ENCODE peak calls at places on chromosomes 4 and X, in nine cellular contexts. I, V, R, Q, M, T, B, F and S are unnamed samples.

GRCh38 chr4:186780291-186781031 is 56.8 kb upstream of the FAT1 start:
- DNase-seq in B (no peak), V (no peak), F (no peak), Q (no peak), R (no peak), T (no peak), M (no peak), I (no peak), S (peak)

GRCh38 chr4:184028571-184028996 is 123.5 kb downstream of the STOX2 start:
- DNase-seq in B (no peak), M (no peak), V (no peak), I (no peak), Q (peak), T (no peak), R (peak), F (no peak), S (no peak)

GRCh38 chr4:185020863-185021761 is 2.8 kb downstream of the HELT start:
- DNase-seq in Q (no peak), M (peak), B (no peak), V (peak), F (no peak), T (no peak), R (no peak), I (no peak), S (no peak)

GRCh38 chr4:173526724-173527102 is 3.3 kb downstream of the HAND2 start:
- DNase-seq in M (peak), R (no peak), V (no peak), I (no peak), Q (no peak), B (no peak), T (no peak), F (peak), S (no peak)

GRCh38 chr4:140186651-140187315 is 32.8 kb upstream of the MAML3 start:
- DNase-seq in V (no peak), B (peak), F (no peak), R (no peak), Q (no peak), I (peak), M (no peak), T (peak), S (peak)

GRCh38 chr4:139208404-139208945 is 31.5 kb upstream of the ELF2 start:
- DNase-seq in B (no peak), F (no peak), I (peak), Q (peak), R (peak), T (no peak), M (no peak), V (no peak), S (no peak)

GRCh38 chr4:101441446-101441845 is 94.1 kb upstream of the PPP3CA start:
- DNase-seq in I (no peak), M (no peak), V (no peak), T (no peak), Q (no peak), B (no peak), R (no peak), F (no peak), S (no peak)

GRCh38 chr4:98670186-98670585 is 11.8 kb upstream of the TSPAN5 start:
- DNase-seq in F (no peak), V (no peak), B (no peak), R (no peak), Q (no peak), I (no peak), M (no peak), T (no peak), S (no peak)

GRCh38 chr4:55397521-55398321 is 2.0 kb downstream of the TMEM165 start:
- DNase-seq in R (peak), Q (peak), M (no peak), F (no peak), I (peak), V (peak), T (peak), B (no peak), S (peak)

GRCh38 chr4:138891610-138892009 is 124.0 kb upstream of the NOCT start:
- DNase-seq in R (no peak), V (no peak), T (no peak), F (peak), I (peak), B (no peak), Q (no peak), M (no peak), S (no peak)

GRCh38 chr4:82462415-82462831 is 32.0 kb downstream of the ENOPH1 start:
- DNase-seq in B (peak), M (peak), R (peak), T (peak), Q (peak), V (peak), F (peak), I (peak), S (peak)

GRCh38 chr4:62644372-62644771 is 1444.2 kb downstream of the ADGRL3 start:
- DNase-seq in M (peak), T (peak), R (peak), Q (peak), F (no peak), B (no peak), I (no peak), V (peak), S (peak)

GRCh38 chr4:176156656-176157055 is 38.7 kb downstream of the SPATA4 start:
- DNase-seq in F (no peak), V (no peak), Q (no peak), B (no peak), I (peak), T (no peak), M (no peak), R (no peak), S (peak)

GRCh38 chr4:110620352-110621327 is 2.2 kb downstream of the PITX2 start:
- DNase-seq in V (peak), F (peak), T (peak), R (peak), I (no peak), B (no peak), M (peak), Q (no peak), S (peak)

GRCh38 chr4:46277165-46277951 is 112.6 kb downstream of the GABRA2 start:
- DNase-seq in F (no peak), R (no peak), B (no peak), Q (no peak), T (no peak), V (no peak), M (no peak), I (no peak), S (no peak)

GRCh38 chr4:168177546-168178149 is 85.3 kb downstream of the ANXA10 start:
- DNase-seq in T (peak), F (no peak), Q (no peak), R (no peak), M (no peak), V (no peak), I (no peak), B (no peak), S (no peak)

GRCh38 chr4:14787894-14788293 is 214.4 kb upstream of the CPEB2 start:
- DNase-seq in M (peak), B (no peak), V (no peak), I (peak), F (no peak), T (peak), R (peak), Q (peak), S (peak)

GRCh38 chrX:114964374-114964773 is 53.0 kb downstream of the IL13RA2 start:
- DNase-seq in B (no peak), V (no peak), Q (no peak), M (no peak), F (no peak), T (no peak), I (no peak), R (no peak), S (no peak)

GRCh38 chrX:18702362-18703195 is 4.9 kb upstream of the PPEF1 start:
- DNase-seq in Q (no peak), M (no peak), B (no peak), R (no peak), F (no peak), V (no peak), I (peak), T (peak), S (peak)

GRCh38 chr4:87961993-87962791 is 13.3 kb upstream of the SPP1 start:
- DNase-seq in F (no peak), V (no peak), T (peak), I (peak), B (no peak), Q (no peak), M (no peak), R (no peak), S (peak)

GRCh38 chrX:84044051-84044450 is 143.9 kb downstream of the RPS6KA6 start:
- DNase-seq in I (no peak), T (no peak), B (no peak), M (no peak), R (no peak), F (no peak), V (no peak), Q (no peak), S (peak)

GRCh38 chrX:42976729-42977366 is 198.9 kb upstream of the PPP1R2C start:
- DNase-seq in T (peak), Q (no peak), M (peak), V (no peak), I (no peak), B (no peak), R (peak), F (no peak), S (no peak)

GRCh38 chr4:152778656-152779512 is 646 bp downstream of the TIGD4 start:
- DNase-seq in V (peak), Q (peak), I (peak), M (peak), T (peak), B (no peak), R (peak), F (peak), S (peak)

GRCh38 chrX:82208976-82209375 is 1007.1 kb downstream of the SH3BGRL start:
- DNase-seq in M (no peak), V (no peak), I (no peak), R (no peak), F (no peak), Q (no peak), B (no peak), T (no peak), S (no peak)

GRCh38 chrX:50638123-50638522 is 167.5 kb upstream of the DGKK start:
- DNase-seq in I (no peak), B (no peak), F (no peak), R (no peak), V (no peak), Q (no peak), M (no peak), T (no peak), S (no peak)

GRCh38 chr4:112908511-112908910 is 140.9 kb upstream of the ANK2 start:
- DNase-seq in Q (no peak), R (no peak), F (no peak), T (no peak), B (no peak), V (no peak), I (peak), M (peak), S (peak)

GRCh38 chr4:4456816-4457578 is 70.1 kb downstream of the NSG1 start:
- DNase-seq in M (no peak), I (peak), Q (no peak), F (no peak), T (no peak), R (peak), B (no peak), V (no peak), S (no peak)
- TF ChIP-seq EZH2phosphoT487 in M (no peak), I (no peak), Q (no peak), F (no peak), T (no peak), R (no peak), B (no peak), V (no peak), S (no peak)

GRCh38 chrX:20263474-20263873 is 3.2 kb downstream of the RPS6KA3 start:
- DNase-seq in R (peak), V (no peak), F (no peak), I (peak), M (no peak), B (no peak), Q (peak), T (no peak), S (peak)
- H3K27ac ChIP-seq in R (peak), V (no peak), F (peak), I (peak), M (no peak), B (no peak), Q (peak), T (peak), S (peak)

DNA sequence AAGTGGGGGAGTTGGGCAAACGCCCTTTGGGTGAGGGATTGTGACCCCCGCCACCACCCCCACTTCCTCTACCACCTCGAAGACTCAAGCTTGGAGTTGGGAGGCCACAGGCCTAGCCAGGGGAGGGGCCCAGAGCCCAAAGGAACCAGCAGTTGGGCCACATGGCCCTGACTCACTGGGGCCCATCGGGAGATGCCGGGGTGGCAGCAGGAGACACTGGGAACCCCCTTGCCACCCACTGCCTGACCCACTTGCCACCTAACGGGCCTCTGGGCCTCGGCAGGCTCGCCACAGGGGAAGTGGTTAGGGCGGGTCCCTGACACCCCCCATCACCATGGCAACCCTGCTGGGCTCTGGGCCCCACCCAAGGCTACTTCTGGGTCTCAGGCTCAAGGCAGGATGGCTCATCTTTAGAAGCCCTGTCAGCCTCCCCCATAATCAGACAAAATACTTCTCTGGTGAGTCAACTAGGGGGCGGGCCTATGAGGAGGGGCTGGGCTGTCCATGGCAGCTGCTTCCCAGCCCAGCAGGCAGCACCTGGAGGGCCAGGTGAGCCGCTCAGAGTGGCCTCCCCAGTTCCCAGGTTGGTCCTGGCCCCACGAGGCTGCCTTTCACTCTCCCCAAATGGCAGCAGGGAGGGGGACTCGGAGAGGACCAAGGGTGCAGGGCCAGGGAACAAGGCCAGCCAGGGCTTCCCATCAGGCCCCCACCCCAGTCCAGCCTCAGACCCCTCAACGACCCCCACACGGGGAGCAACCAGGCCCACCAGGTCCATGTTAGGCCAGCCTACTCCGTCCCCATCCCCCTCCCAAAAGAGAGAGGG is 5.6 kb downstream of the FLNA start:
- DNase-seq in I (peak), M (peak), F (no peak), R (peak), V (peak), Q (peak), B (peak), T (peak), S (peak)
- TF ChIP-seq EZH2phosphoT487 in I (no peak), M (no peak), F (no peak), R (no peak), V (no peak), Q (no peak), B (no peak), T (no peak), S (no peak)

DNA sequence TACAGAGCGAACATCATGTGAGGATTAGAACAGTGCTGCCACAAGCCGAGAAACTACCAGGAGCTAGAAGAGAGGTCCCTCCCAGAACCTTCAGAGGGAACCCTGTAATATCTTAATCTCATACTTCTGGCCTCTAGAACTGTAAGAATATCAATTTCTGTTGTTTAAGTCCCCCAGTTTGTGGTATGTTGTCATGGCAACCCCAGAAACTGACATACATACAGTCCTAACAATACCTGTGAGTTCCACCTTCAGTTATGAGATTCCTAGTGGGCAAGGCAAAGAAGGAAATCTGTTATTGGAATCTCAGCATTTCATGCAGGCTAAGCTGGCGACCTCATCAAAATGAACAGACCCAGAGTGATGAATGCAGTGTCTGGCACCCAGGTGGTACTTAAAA is 42.5 kb downstream of the ZBTB49 start:
- DNase-seq in R (no peak), M (no peak), T (no peak), B (no peak), F (no peak), I (no peak), V (no peak), Q (no peak), S (no peak)
- H3K27ac ChIP-seq in R (no peak), M (no peak), T (no peak), B (no peak), F (no peak), I (no peak), V (no peak), Q (no peak), S (no peak)

DNA sequence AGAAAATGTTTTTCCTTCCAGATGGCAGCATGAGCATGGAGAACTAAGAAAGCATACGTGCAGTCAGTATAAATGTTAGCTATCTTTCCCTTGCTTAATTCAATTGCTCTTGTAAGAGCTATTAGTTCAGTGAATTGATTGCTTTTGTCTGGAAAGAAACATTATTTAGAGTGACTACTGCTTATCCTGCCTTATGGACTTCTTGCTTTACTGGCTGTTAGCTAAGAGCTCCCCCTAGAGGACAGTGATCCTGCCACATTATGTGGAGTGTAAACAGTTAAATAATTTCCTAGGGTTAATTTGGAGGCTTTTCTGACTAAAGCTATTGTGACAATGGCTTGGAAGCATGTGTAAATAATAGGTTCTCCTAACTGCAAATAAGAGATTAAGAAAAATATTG is 1402.4 kb downstream of the FAM133A start:
- DNase-seq in M (peak), V (peak), F (peak), R (peak), Q (peak), I (peak), B (no peak), T (peak), S (peak)
- TF ChIP-seq EZH2phosphoT487 in M (no peak), V (no peak), F (no peak), R (no peak), Q (no peak), I (no peak), B (no peak), T (no peak), S (no peak)

GRCh38 chr4:1725521-1725920 is 4.2 kb downstream of the TACC3 start:
- DNase-seq in I (no peak), M (no peak), V (no peak), Q (no peak), B (no peak), F (no peak), T (no peak), R (no peak), S (no peak)
- H3K27ac ChIP-seq in I (no peak), M (peak), V (no peak), Q (no peak), B (peak), F (no peak), T (no peak), R (no peak), S (no peak)

GRCh38 chr4:119113033-119113655 is 22.5 kb upstream of the MYOZ2 start:
- DNase-seq in Q (no peak), M (no peak), I (peak), R (no peak), V (no peak), T (peak), B (peak), F (no peak), S (peak)

GRCh38 chr4:119116925-119117900 is 18.4 kb upstream of the MYOZ2 start:
- DNase-seq in B (no peak), I (peak), M (no peak), Q (no peak), V (no peak), T (no peak), F (no peak), R (no peak), S (no peak)

GRCh38 chr4:119118397-119118796 is 17.2 kb upstream of the MYOZ2 start:
- DNase-seq in Q (no peak), F (no peak), M (no peak), B (no peak), V (no peak), R (no peak), T (no peak), I (no peak), S (no peak)

GRCh38 chr4:119111296-119111695 is 24.3 kb upstream of the MYOZ2 start:
- DNase-seq in M (no peak), T (no peak), R (no peak), F (no peak), Q (no peak), B (no peak), V (no peak), I (no peak), S (no peak)

DNA sequence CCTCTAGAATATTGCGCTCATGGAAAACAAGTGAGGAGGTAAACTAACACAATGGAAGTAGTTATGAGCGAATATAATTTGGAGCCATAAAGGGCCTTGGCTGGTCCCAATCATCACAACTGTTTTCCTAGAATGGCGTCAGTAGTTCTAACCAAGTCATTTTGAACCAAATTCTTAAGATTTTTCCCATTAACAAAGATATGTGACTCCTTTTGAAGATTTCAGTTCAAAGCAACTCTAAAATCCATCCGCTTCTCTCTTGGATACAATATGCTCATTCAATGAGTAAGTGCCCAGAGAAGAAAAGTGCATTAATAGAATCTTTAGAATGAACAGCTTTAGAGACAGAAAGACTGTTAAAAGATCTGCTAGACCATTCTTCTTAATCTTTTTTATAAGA is 19.6 kb upstream of the MYOZ2 start:
- DNase-seq in R (no peak), I (no peak), B (no peak), T (no peak), F (no peak), Q (no peak), V (no peak), M (no peak), S (no peak)
- TF ChIP-seq EZH2phosphoT487 in R (no peak), I (no peak), B (no peak), T (no peak), F (no peak), Q (no peak), V (no peak), M (no peak), S (no peak)

GRCh38 chr4:40395166-40395900 is 60.2 kb downstream of the CHRNA9 start:
- DNase-seq in M (no peak), B (no peak), I (no peak), R (no peak), V (no peak), T (no peak), Q (no peak), F (no peak), S (no peak)

GRCh38 chr4:40401096-40401495 is 66.0 kb downstream of the CHRNA9 start:
- DNase-seq in R (no peak), V (no peak), I (no peak), M (no peak), T (no peak), F (no peak), Q (no peak), B (no peak), S (no peak)

GRCh38 chr4:40399578-40399977 is 64.4 kb downstream of the CHRNA9 start:
- DNase-seq in B (no peak), V (no peak), R (no peak), M (no peak), Q (no peak), F (no peak), T (no peak), I (no peak), S (no peak)

GRCh38 chr4:40401646-40402045 is 66.5 kb downstream of the CHRNA9 start:
- DNase-seq in V (no peak), Q (no peak), M (no peak), B (no peak), F (peak), R (no peak), T (no peak), I (no peak), S (no peak)

GRCh38 chr4:40395908-40396806 is 61.0 kb downstream of the CHRNA9 start:
- DNase-seq in I (no peak), B (no peak), R (no peak), T (peak), M (peak), V (peak), F (no peak), Q (no peak), S (peak)
- H3K27ac ChIP-seq in I (no peak), B (no peak), R (no peak), T (peak), M (no peak), V (no peak), F (no peak), Q (no peak), S (peak)